ENCODE peak calls at places on chromosome 16, in five cellular contexts. X is HepG2, T is K562, V is GM12878, R is H1. G is an unnamed sample.

GRCh38 chr16:24822974-24823373 is 22.8 kb upstream of the SLC5A11 start:
- DNase-seq in X (no peak), T (no peak), R (no peak), V (no peak), G (no peak)

GRCh38 chr16:15587152-15587825 is 55.7 kb downstream of the MARF1 start:
- DNase-seq in V (no peak), X (no peak), T (no peak), R (no peak), G (no peak)

GRCh38 chr16:476039-476438 is 50.6 kb downstream of the RAB11FIP3 start:
- DNase-seq in R (no peak), T (no peak), V (no peak), X (no peak), G (no peak)

GRCh38 chr16:705748-706188 is at the start of gene FBXL16:
- DNase-seq in V (no peak), R (no peak), X (no peak), T (peak), G (no peak)

GRCh38 chr16:30065943-30066881 is 652 bp downstream of the ALDOA start:
- DNase-seq in V (no peak), R (no peak), X (no peak), T (peak), G (no peak)

GRCh38 chr16:84532855-84533486 is 28.5 kb upstream of the MEAK7 start:
- DNase-seq in X (no peak), R (no peak), T (peak), V (no peak), G (no peak)

GRCh38 chr16:29256501-29256981 is 150.0 kb downstream of the NPIPB11 start:
- DNase-seq in T (no peak), V (no peak), R (no peak), X (no peak), G (no peak)

GRCh38 chr16:5069854-5070253 is 1.8 kb upstream of the ALG1 start:
- DNase-seq in V (no peak), T (no peak), X (no peak), R (no peak), G (no peak)

GRCh38 chr16:15671530-15672117 is 21.6 kb downstream of the NDE1 start:
- DNase-seq in R (no peak), X (no peak), T (no peak), V (no peak), G (no peak)

GRCh38 chr16:72191551-72191950 is 19.6 kb upstream of the PMFBP1 start:
- DNase-seq in X (no peak), R (no peak), T (no peak), V (no peak), G (no peak)

GRCh38 chr16:88974641-88975215 is 2.3 kb downstream of the CBFA2T3 start:
- DNase-seq in X (no peak), R (no peak), V (no peak), T (no peak), G (no peak)

GRCh38 chr16:77211880-77212735 is 12.9 kb downstream of the SYCE1L start:
- DNase-seq in R (peak), T (peak), X (no peak), V (no peak), G (no peak)

GRCh38 chr16:30996324-30996999 is 11.5 kb downstream of the HSD3B7 start:
- DNase-seq in X (peak), R (no peak), T (peak), V (no peak), G (no peak)

GRCh38 chr16:1619976-1620375 is 7.8 kb downstream of the CRAMP1 start:
- DNase-seq in X (no peak), R (no peak), T (no peak), V (no peak), G (no peak)

GRCh38 chr16:29900888-29901606 is 759 bp downstream of the ASPHD1 start:
- DNase-seq in V (no peak), X (no peak), T (no peak), R (no peak), G (no peak)

GRCh38 chr16:66569827-66570405 is 3.7 kb downstream of the CMTM1 start:
- DNase-seq in T (no peak), V (no peak), X (no peak), R (no peak), G (no peak)

GRCh38 chr16:49661465-49662187 is 194.3 kb downstream of the ZNF423 start:
- DNase-seq in T (no peak), V (no peak), R (no peak), X (no peak), G (no peak)

DNA sequence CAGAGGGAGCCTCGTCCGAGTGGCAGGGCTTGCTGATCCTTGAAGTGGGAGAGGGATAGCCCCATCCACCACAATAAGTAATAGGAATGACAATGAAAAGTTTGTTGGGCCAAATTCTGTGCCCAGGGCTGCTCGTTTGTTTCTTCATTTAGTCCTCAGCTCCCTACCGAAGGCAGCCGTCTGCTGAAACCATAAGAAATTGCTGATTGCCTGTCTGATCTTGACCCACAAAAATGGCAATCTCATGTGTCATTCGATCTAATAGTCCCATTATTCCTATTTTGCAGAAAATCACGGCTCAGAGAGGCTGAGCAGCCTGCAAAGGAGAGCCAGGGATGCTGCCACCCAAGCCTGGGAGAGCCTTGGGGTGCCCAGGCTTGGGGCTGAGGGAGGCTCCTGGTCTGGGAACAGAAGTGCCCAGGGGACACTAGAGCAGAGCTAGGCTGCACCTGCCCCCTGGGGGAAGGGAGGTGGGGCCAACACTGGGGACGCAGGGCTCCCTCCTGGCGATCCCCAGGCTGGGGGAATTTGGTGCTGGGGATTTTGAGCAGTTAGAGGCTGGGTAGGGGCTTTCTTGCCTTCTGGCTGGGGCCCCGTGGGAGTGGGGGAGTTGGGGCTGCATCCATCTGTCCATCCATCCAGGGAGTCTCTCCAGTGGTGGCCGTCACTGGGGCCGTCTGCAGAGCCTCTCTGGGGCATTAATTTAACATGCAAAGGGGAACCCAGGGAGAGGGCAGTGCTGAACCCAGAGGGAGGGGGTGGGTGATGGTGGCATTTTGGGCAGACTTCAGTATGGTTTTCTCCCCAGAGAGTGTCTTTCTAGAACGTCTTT is 53.5 kb downstream of the SOCS1 start:
- DNase-seq in X (no peak), T (no peak), V (peak), R (no peak), G (no peak)
- TF ChIP-seq ATF3 in X (no peak), T (no peak), V (no peak), R (no peak), G (no peak)

GRCh38 chr16:62363451-62363850 is 327.2 kb upstream of the CDH8 start:
- DNase-seq in T (no peak), V (no peak), R (peak), X (no peak), G (no peak)
- TF ChIP-seq POLR2A in T (no peak), V (no peak), R (no peak), X (no peak), G (no peak)

GRCh38 chr16:3740186-3740585 is 22.9 kb upstream of the TRAP1 start:
- DNase-seq in X (no peak), V (no peak), T (no peak), R (no peak), G (no peak)

GRCh38 chr16:3739636-3740035 is 22.3 kb upstream of the TRAP1 start:
- DNase-seq in X (no peak), V (no peak), R (no peak), T (no peak), G (no peak)

GRCh38 chr16:3738128-3738527 is 20.8 kb upstream of the TRAP1 start:
- DNase-seq in T (no peak), X (no peak), R (no peak), V (no peak), G (no peak)

GRCh38 chr16:3737181-3737580 is 19.9 kb upstream of the TRAP1 start:
- DNase-seq in V (no peak), X (no peak), T (no peak), R (no peak), G (no peak)

GRCh38 chr16:3738541-3738940 is 21.2 kb upstream of the TRAP1 start:
- DNase-seq in X (no peak), R (no peak), T (no peak), V (no peak), G (no peak)
- TF ChIP-seq ATF3 in X (no peak), R (no peak), T (no peak), V (no peak), G (no peak)

GRCh38 chr16:87853411-87854052 is 15.8 kb downstream of the SLC7A5 start:
- DNase-seq in X (peak), T (peak), R (peak), V (peak), G (peak)
- TF ChIP-seq POLR2A in X (peak), T (peak), R (peak), V (peak), G (peak)

G was measured in HCT116.